ENCODE peak calls at places on chromosomes 12 and 14, in seven cellular contexts. S, O, P, T, V, R and E are unnamed samples.

GRCh38 chr12:94714378-94714777 is 64.0 kb upstream of the TMCC3 start:
- DNase-seq in V (no peak), P (no peak), O (peak), T (no peak), R (peak), S (peak), E (no peak)

GRCh38 chr12:52796839-52797528 is 1.1 kb upstream of the KRT3 start:
- DNase-seq in S (no peak), O (no peak), V (no peak), T (no peak), R (no peak), P (no peak), E (no peak)

GRCh38 chr12:30822385-30823139 is 67.8 kb upstream of the CAPRIN2 start:
- DNase-seq in V (peak), P (no peak), O (peak), T (peak), R (peak), S (peak), E (peak)

GRCh38 chr14:36508418-36509051 is 11.5 kb downstream of the NKX2-1 start:
- DNase-seq in P (no peak), S (no peak), V (no peak), T (no peak), O (no peak), R (no peak), E (no peak)

GRCh38 chr12:100372846-100373245 is 16.0 kb downstream of the SLC17A8 start:
- DNase-seq in R (no peak), S (no peak), V (no peak), T (no peak), O (no peak), P (no peak), E (no peak)

GRCh38 chr14:103512701-103513611 is 9.7 kb downstream of the CKB start:
- DNase-seq in P (no peak), S (peak), V (peak), R (no peak), O (peak), T (peak), E (peak)

GRCh38 chr12:1201030-1201429 is 210.0 kb downstream of the ERC1 start:
- DNase-seq in O (no peak), V (no peak), S (no peak), T (no peak), R (no peak), P (no peak), E (no peak)

GRCh38 chr12:92602930-92603623 is 99.7 kb upstream of the PLEKHG7 start:
- DNase-seq in O (peak), R (peak), P (no peak), T (no peak), V (no peak), S (peak), E (no peak)

GRCh38 chr14:60094306-60094897 is 2.7 kb downstream of the PCNX4 start:
- DNase-seq in R (peak), V (no peak), O (peak), P (no peak), S (peak), T (no peak), E (no peak)

GRCh38 chr14:55074662-55075061 is 23.2 kb downstream of the MAPK1IP1L start:
- DNase-seq in S (peak), O (peak), T (no peak), V (no peak), P (no peak), R (no peak), E (no peak)

GRCh38 chr12:91662021-91662420 is 479.4 kb upstream of the DCN start:
- DNase-seq in R (no peak), O (peak), S (no peak), V (no peak), P (no peak), T (no peak), E (no peak)

GRCh38 chr14:52325126-52325525 is 11.0 kb downstream of the PTGER2 start:
- DNase-seq in T (no peak), V (no peak), P (no peak), S (peak), O (peak), R (no peak), E (no peak)

GRCh38 chr14:51283402-51283825 is 43.4 kb downstream of the TMX1 start:
- DNase-seq in O (peak), R (peak), S (peak), T (no peak), P (peak), V (no peak), E (no peak)

GRCh38 chr12:124026755-124027745 is 54.0 kb downstream of the ZNF664 start:
- DNase-seq in T (no peak), S (peak), P (no peak), R (peak), O (peak), V (no peak), E (no peak)

GRCh38 chr12:69097619-69098368 is 141.6 kb upstream of the CPSF6 start:
- DNase-seq in R (peak), O (peak), T (no peak), V (no peak), P (no peak), S (no peak), E (no peak)

GRCh38 chr12:59115526-59115925 is 195.2 kb upstream of the LRIG3 start:
- DNase-seq in T (no peak), S (peak), P (no peak), V (no peak), O (peak), R (peak), E (no peak)

GRCh38 chr14:78154827-78155226 is 15.3 kb upstream of the NRXN3 start:
- DNase-seq in V (no peak), R (no peak), S (no peak), O (no peak), P (no peak), T (no peak), E (no peak)

GRCh38 chr14:90503582-90503981 is 106.8 kb downstream of the CALM1 start:
- DNase-seq in S (no peak), V (no peak), R (no peak), T (peak), P (no peak), O (no peak), E (no peak)

GRCh38 chr12:65248656-65249633 is 29.5 kb upstream of the MSRB3 start:
- DNase-seq in O (peak), P (no peak), T (no peak), S (no peak), R (no peak), V (no peak), E (no peak)

GRCh38 chr12:123951467-123951866 is 21.2 kb downstream of the CCDC92 start:
- DNase-seq in S (no peak), O (no peak), T (no peak), R (no peak), P (no peak), V (no peak), E (no peak)

GRCh38 chr14:57725399-57726077 is 140.4 kb downstream of the SLC35F4 start:
- DNase-seq in T (no peak), R (peak), S (no peak), P (no peak), O (peak), V (no peak), E (no peak)

GRCh38 chr12:109759076-109759420 is 45.4 kb downstream of the FAM222A start:
- DNase-seq in R (no peak), P (no peak), S (no peak), O (no peak), V (no peak), T (peak), E (no peak)

GRCh38 chr12:9933966-9934365 is 1.8 kb upstream of the CLEC2A start:
- DNase-seq in O (no peak), S (no peak), T (no peak), P (no peak), R (no peak), V (no peak), E (no peak)

GRCh38 chr14:56199976-56200577 is 81.9 kb downstream of the PELI2 start:
- DNase-seq in O (peak), T (no peak), V (no peak), P (no peak), S (peak), R (no peak), E (no peak)

GRCh38 chr12:26721800-26722199 is 111.2 kb downstream of the ITPR2 start:
- DNase-seq in O (no peak), T (no peak), P (no peak), V (no peak), S (no peak), R (no peak), E (no peak)

GRCh38 chr12:54331-54730 is 12.2 kb upstream of the IQSEC3 start:
- DNase-seq in R (no peak), P (no peak), V (no peak), O (no peak), T (no peak), S (no peak), E (no peak)

GRCh38 chr12:78818487-78818886 is 46.1 kb upstream of the SYT1 start:
- DNase-seq in V (no peak), S (no peak), O (no peak), R (no peak), P (no peak), T (no peak), E (no peak)

GRCh38 chr12:55743131-55743921 is 404 bp downstream of the GDF11 start:
- DNase-seq in V (peak), P (no peak), T (peak), S (peak), O (peak), R (peak), E (peak)
- H3K27ac ChIP-seq in V (peak), P (peak), T (peak), S (peak), O (peak), R (no peak), E (peak)

DNA sequence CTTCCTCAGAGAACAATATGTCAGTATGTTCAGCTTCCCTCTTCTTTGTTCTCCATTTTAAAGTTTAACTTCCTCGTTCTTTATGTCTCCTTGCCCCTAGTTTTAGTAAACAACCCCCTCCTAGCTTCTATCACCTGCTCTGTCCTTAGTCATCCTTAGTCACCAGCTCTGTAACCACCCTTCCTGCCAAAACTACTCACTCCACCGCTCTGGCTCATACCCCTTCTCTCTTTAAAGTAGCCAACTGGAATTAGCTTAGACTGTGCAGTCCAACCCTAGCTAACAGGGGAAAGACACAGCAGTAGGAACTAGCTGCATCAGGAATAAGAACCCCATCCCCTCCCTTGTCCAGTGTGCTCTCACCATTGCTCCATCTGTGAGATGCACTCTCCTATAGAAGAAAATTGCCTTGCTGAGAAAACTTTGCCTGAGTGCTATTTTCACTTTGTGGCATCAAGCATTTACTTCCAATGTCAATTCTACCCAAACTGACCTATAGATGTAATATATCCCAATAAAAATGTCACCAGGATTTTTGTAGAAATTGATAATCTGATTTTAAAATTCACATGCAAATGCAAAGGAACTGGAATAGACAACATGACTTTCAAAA is 603.2 kb downstream of the C12orf50 start:
- DNase-seq in S (peak), R (no peak), V (no peak), P (no peak), T (no peak), O (peak), E (no peak)
- H3K27ac ChIP-seq in S (no peak), R (no peak), V (no peak), P (no peak), T (no peak), O (no peak), E (no peak)

DNA sequence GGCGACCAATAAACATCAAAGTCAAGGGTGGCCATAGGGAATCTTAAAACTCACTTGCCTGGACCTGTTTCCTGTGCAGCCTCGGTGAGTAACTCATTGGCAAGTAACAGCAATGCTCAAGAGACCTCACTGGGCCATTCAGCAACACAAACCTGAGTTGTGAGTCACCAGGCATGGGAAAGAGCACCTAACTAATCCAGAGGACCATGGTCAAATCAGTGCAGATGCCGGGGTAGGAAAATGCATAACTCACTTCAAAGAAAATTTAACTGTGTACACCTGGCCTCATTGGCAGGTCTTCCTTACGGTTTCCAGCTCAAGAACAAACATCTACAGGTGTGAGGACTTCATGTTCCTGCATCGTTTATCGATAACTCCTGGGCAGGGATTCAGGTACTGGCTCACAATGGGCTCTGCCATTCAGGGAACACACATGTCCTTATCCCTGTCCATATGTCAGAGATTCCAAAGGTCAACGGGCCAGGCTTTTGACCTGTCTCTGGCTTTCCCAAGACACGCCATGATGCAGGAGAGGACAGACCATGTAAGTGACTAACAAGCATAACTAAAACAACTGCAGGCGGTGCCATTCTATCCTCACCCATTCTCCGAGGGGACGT is 211.8 kb downstream of the ANO2 start:
- DNase-seq in S (peak), O (peak), V (no peak), P (no peak), R (no peak), T (peak), E (no peak)
- H3K27ac ChIP-seq in S (no peak), O (no peak), V (no peak), P (no peak), R (no peak), T (peak), E (no peak)

GRCh38 chr12:130783110-130783715 is 55.8 kb downstream of the STX2 start:
- DNase-seq in R (no peak), V (no peak), S (no peak), P (no peak), T (no peak), O (no peak), E (no peak)

GRCh38 chr12:130787445-130788410 is 51.3 kb downstream of the STX2 start:
- DNase-seq in T (no peak), R (peak), V (no peak), O (peak), S (peak), P (no peak), E (no peak)

GRCh38 chr12:130788515-130788914 is 50.5 kb downstream of the STX2 start:
- DNase-seq in R (no peak), T (no peak), V (no peak), O (no peak), P (no peak), S (no peak), E (no peak)

GRCh38 chr12:130791699-130792098 is 47.4 kb downstream of the STX2 start:
- DNase-seq in S (no peak), P (no peak), T (no peak), O (no peak), R (no peak), V (no peak), E (no peak)

GRCh38 chr12:130787041-130787440 is 52.0 kb downstream of the STX2 start:
- DNase-seq in S (no peak), O (no peak), V (no peak), T (no peak), P (no peak), R (no peak), E (no peak)
- H3K27ac ChIP-seq in S (no peak), O (no peak), V (no peak), T (no peak), P (no peak), R (no peak), E (no peak)

DNA sequence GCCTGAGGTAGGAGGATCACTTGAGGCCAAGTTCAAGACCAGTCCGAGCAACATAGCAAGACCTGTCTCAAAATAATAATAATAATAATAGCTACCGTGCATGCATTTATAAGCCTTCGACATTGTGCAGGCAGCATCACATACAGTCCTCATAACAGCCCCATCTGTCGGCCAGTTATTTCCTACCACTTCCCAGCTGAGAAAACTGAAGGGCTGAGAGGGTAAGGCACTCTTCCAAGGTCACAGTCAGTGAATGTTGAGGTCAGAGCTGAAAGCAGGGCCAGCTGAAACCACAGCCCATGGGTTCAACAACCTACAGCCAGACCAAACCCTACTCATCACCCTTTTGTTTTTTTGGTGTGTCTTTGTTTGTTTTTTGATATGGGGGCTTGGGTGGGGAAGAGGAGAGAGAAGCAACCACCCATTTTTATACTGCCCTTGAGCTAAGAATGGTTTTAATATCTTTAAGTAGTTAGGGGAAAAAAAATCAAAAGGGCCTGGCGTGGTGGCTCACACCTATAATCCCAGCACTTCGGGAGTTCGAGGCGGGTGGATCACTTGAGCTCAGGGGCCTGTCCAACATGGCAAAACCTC is 16.8 kb upstream of the ITPK1 start:
- DNase-seq in O (peak), V (no peak), S (peak), P (no peak), T (peak), R (peak), E (no peak)
- H3K27ac ChIP-seq in O (no peak), V (no peak), S (no peak), P (no peak), T (peak), R (no peak), E (no peak)

GRCh38 chr14:61565181-61565580 is 130.1 kb upstream of the HIF1A start:
- DNase-seq in V (no peak), T (no peak), R (no peak), P (no peak), O (no peak), S (peak), E (no peak)
- H3K27ac ChIP-seq in V (no peak), T (peak), R (peak), P (peak), O (peak), S (peak), E (no peak)

GRCh38 chr12:46450279-46450748 is 77.7 kb upstream of the SLC38A2 start:
- DNase-seq in O (no peak), T (peak), P (no peak), S (no peak), V (peak), R (no peak), E (no peak)
- H3K27ac ChIP-seq in O (no peak), T (peak), P (no peak), S (no peak), V (peak), R (no peak), E (no peak)

DNA sequence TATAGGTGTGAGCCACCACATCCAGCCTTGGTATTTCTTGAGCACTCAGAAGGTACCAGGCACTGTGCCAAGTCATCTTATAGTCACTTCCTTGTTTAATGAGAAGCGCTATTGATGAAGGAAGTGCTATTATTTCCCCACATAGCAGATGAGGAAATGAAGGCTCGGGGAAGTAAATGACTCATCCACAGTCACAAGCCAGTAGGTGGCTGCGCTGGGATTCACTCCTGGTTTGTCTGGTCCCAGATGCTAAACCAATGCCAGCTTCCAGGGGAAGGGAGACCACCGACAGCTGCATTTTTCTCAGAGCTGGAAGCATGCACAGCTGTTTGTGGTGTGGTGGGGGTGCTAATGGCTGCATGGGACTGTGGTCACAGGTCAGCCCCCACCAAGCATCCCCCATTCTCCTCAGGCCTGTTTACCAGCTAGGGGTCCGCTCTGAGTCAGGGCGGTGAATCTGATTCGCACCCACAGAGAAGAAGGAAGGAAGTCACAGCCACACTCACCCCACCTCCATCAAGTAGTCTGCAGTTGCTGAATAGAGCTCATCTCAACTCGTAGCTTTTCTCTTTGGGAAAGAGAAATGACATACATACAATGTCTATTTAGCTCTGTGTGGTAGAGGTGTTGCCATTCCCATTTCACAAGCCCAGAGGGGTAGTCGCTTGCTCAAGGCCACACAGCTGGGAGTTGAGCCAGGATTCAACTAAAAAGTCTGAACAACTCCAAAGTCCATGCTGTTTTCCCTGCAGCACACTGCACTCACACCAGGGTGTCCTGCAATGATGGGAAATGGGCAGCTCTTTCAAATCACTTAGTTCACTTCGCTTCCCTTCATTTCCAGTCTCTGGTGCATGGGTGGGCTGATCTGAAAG is 6.3 kb upstream of the LTBP2 start:
- DNase-seq in R (no peak), S (peak), V (no peak), T (peak), O (peak), P (no peak), E (no peak)
- H3K27ac ChIP-seq in R (peak), S (peak), V (peak), T (peak), O (peak), P (peak), E (no peak)

GRCh38 chr12:43102506-43103269 is 449.3 kb downstream of the ADAMTS20 start:
- DNase-seq in R (no peak), P (no peak), O (no peak), T (no peak), S (no peak), V (no peak), E (no peak)
- H3K27ac ChIP-seq in R (no peak), P (no peak), O (no peak), T (no peak), S (no peak), V (no peak), E (no peak)

GRCh38 chr12:55724940-55725309 is 3.9 kb downstream of the CD63 start:
- DNase-seq in T (no peak), O (no peak), R (no peak), S (no peak), V (no peak), P (no peak), E (no peak)
- H3K27ac ChIP-seq in T (peak), O (no peak), R (no peak), S (no peak), V (peak), P (no peak), E (no peak)